ENCODE peak calls at places on chromosomes 3 and 15, in five cellular contexts. Y, E, A, C and L are unnamed samples.

GRCh38 chr3:176274161-176274560 is 923.1 kb downstream of the TBL1XR1 start:
- DNase-seq in Y (no peak), E (no peak), A (no peak), C (peak), L (no peak)

GRCh38 chr3:179876440-179876839 is 160.3 kb downstream of the PEX5L start:
- DNase-seq in Y (no peak), E (no peak), A (no peak), C (no peak), L (no peak)

GRCh38 chr15:75672111-75672602 is 24.4 kb downstream of the SNX33 start:
- DNase-seq in Y (no peak), E (no peak), A (no peak), C (no peak), L (no peak)

GRCh38 chr15:82950295-82950694 is 2.2 kb downstream of the HOMER2 start:
- DNase-seq in Y (no peak), E (no peak), A (no peak), C (no peak), L (no peak)

GRCh38 chr15:45891766-45892165 is 256.9 kb downstream of the SQOR start:
- DNase-seq in Y (no peak), E (no peak), A (no peak), C (no peak), L (no peak)

GRCh38 chr3:52527039-52527731 is 6.5 kb downstream of the NT5DC2 start:
- DNase-seq in Y (no peak), E (no peak), A (no peak), C (no peak), L (no peak)

GRCh38 chr3:188166471-188166870 is 12.5 kb downstream of the LPP start:
- DNase-seq in Y (no peak), E (no peak), A (no peak), C (no peak), L (no peak)

GRCh38 chr3:138923531-138923994 is 23.4 kb downstream of the FOXL2 start:
- DNase-seq in Y (peak), E (peak), A (peak), C (peak), L (no peak)

GRCh38 chr3:114104414-114104813 is 47.9 kb downstream of the QTRT2 start:
- DNase-seq in Y (peak), E (no peak), A (no peak), C (no peak), L (no peak)

GRCh38 chr15:37931868-37932267 is 2.6 kb upstream of the TMCO5A start:
- DNase-seq in Y (no peak), E (no peak), A (no peak), C (no peak), L (no peak)

GRCh38 chr3:71498053-71498452 is 85.5 kb downstream of the FOXP1 start:
- DNase-seq in Y (no peak), E (no peak), A (no peak), C (no peak), L (no peak)

GRCh38 chr3:63132456-63133250 is 145.5 kb upstream of the SYNPR start:
- DNase-seq in Y (no peak), E (no peak), A (no peak), C (no peak), L (no peak)

GRCh38 chr15:43127752-43128151 is 5.6 kb upstream of the TMEM62 start:
- DNase-seq in Y (peak), E (no peak), A (no peak), C (peak), L (no peak)

GRCh38 chr3:184050217-184050847 is 2.5 kb upstream of the HTR3C start:
- DNase-seq in Y (peak), E (peak), A (no peak), C (peak), L (no peak)

GRCh38 chr15:85639752-85640381 is 154.9 kb downstream of the KLHL25 start:
- DNase-seq in Y (no peak), E (no peak), A (no peak), C (no peak), L (no peak)

GRCh38 chr15:77546050-77546501 is 86.6 kb downstream of the LINGO1 start:
- DNase-seq in Y (no peak), E (peak), A (no peak), C (no peak), L (no peak)